ENCODE peak calls at places on chromosomes 13 and 19, in seven cellular contexts. O is SK-N-SH, S is HepG2, C is HCT116, K is H1, F is GM12878, J is T47D. Z is an unnamed sample.
A peak's percentile ranks its signal among the peaks of the same experiment; 100 is the strongest.

GRCh38 chr19:48676487-48676886 is 3.7 kb upstream of the NTN5 start:
- DNase-seq in K (no peak), J (no peak), C (no peak), O (no peak), S (no peak), F (no peak), Z (no peak)

GRCh38 chr13:25249001-25249543 is 38.2 kb downstream of the MTMR6 start:
- DNase-seq in C (no peak), J (no peak), K (no peak), O (peak; percentile 22), F (peak; percentile 17), S (peak; percentile 19), Z (no peak)

GRCh38 chr13:85652536-85652935 is 146.7 kb downstream of the SLITRK6 start:
- DNase-seq in C (no peak), S (no peak), O (no peak), J (no peak), K (no peak), F (no peak), Z (no peak)

GRCh38 chr13:44971656-44972595 is 17.3 kb downstream of the NUFIP1 start:
- DNase-seq in O (no peak), K (no peak), F (no peak), S (no peak), C (no peak), J (no peak), Z (no peak)

GRCh38 chr13:46010148-46010547 is 42.4 kb downstream of the ZC3H13 start:
- DNase-seq in C (no peak), J (no peak), K (no peak), F (no peak), O (peak; percentile 12), S (no peak), Z (no peak)

GRCh38 chr13:36829753-36830152 is 10.7 kb downstream of the RFXAP start:
- DNase-seq in K (no peak), J (no peak), C (no peak), F (no peak), S (no peak), O (peak; percentile 25), Z (no peak)

GRCh38 chr13:108915634-108916497 is 286.5 kb downstream of the MYO16 start:
- DNase-seq in F (peak; percentile 52), C (peak; percentile 91), O (no peak), J (no peak), K (no peak), S (peak; percentile 91), Z (peak; percentile 56)

GRCh38 chr13:81406639-81407292 is 1065.8 kb upstream of the SPRY2 start:
- DNase-seq in K (no peak), J (no peak), S (no peak), F (peak; percentile 38), C (no peak), O (no peak), Z (no peak)

GRCh38 chr19:10551698-10552301 is 8.1 kb downstream of the ATG4D start:
- DNase-seq in J (no peak), O (no peak), S (no peak), K (no peak), F (no peak), C (peak; percentile 33), Z (no peak)

GRCh38 chr19:45498411-45499195 is at the start of gene PPM1N:
- DNase-seq in O (no peak), J (no peak), F (no peak), K (peak; percentile 85), S (no peak), C (no peak), Z (peak; percentile 59)

GRCh38 chr13:74288361-74288911 is 154.2 kb upstream of the KLF12 start:
- DNase-seq in O (peak; percentile 10), K (peak; percentile 47), S (no peak), J (no peak), F (no peak), C (no peak), Z (no peak)

GRCh38 chr19:29587518-29587986 is 18.5 kb upstream of the POP4 start:
- DNase-seq in K (no peak), J (no peak), F (peak; percentile 76), O (no peak), C (no peak), S (no peak), Z (no peak)

GRCh38 chr13:50144473-50145160 is 129.4 kb downstream of the KCNRG start:
- DNase-seq in K (no peak), F (no peak), O (no peak), S (no peak), J (no peak), C (no peak), Z (no peak)

GRCh38 chr19:53882391-53883050 is 524 bp downstream of the PRKCG start:
- DNase-seq in S (no peak), F (no peak), K (peak; percentile 63), C (no peak), J (no peak), O (no peak), Z (no peak)

GRCh38 chr19:53885036-53885435 is 3.0 kb downstream of the PRKCG start:
- DNase-seq in O (no peak), C (no peak), F (no peak), J (no peak), S (no peak), K (no peak), Z (no peak)

GRCh38 chr19:53883231-53883661 is 1.2 kb downstream of the PRKCG start:
- DNase-seq in S (no peak), K (peak; percentile 70), C (no peak), F (no peak), J (no peak), O (no peak), Z (no peak)

GRCh38 chr19:53883741-53884140 is 1.7 kb downstream of the PRKCG start:
- DNase-seq in C (no peak), F (no peak), S (no peak), J (no peak), O (no peak), K (no peak), Z (no peak)

GRCh38 chr19:53884256-53884655 is 2.3 kb downstream of the PRKCG start:
- DNase-seq in S (no peak), O (no peak), C (no peak), J (no peak), K (no peak), F (no peak), Z (no peak)
- TF ChIP-seq JUND in S (no peak), O (no peak), C (no peak), J (no peak), K (no peak), F (no peak), Z (no peak)

GRCh38 chr13:58823701-58824100 is 1192.2 kb downstream of the PCDH17 start:
- DNase-seq in C (no peak), J (no peak), S (no peak), O (no peak), K (no peak), F (no peak), Z (no peak)

DNA sequence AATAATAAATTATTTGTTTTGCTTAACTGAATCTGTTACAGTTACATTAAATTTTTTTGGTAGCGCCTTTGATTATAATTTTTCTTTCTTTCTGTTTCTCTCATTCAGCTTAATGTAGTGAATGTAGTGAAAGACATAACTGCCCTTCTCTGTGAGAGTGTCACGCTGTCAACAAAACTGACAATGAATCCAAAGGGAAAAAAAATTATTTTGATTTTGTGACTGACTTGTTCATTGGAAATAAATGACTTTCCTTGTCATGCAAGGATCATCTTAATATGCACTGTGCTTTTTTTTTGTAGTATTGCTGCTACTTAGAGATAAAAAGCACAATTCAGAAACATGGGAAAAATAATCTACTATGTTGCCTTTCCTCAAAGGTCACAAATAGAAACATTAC is 1196.4 kb downstream of the PCDH17 start:
- DNase-seq in J (no peak), O (no peak), F (no peak), K (no peak), C (no peak), S (no peak), Z (no peak)
- TF ChIP-seq JUND in J (no peak), O (no peak), F (no peak), K (no peak), C (no peak), S (no peak), Z (no peak)

DNA sequence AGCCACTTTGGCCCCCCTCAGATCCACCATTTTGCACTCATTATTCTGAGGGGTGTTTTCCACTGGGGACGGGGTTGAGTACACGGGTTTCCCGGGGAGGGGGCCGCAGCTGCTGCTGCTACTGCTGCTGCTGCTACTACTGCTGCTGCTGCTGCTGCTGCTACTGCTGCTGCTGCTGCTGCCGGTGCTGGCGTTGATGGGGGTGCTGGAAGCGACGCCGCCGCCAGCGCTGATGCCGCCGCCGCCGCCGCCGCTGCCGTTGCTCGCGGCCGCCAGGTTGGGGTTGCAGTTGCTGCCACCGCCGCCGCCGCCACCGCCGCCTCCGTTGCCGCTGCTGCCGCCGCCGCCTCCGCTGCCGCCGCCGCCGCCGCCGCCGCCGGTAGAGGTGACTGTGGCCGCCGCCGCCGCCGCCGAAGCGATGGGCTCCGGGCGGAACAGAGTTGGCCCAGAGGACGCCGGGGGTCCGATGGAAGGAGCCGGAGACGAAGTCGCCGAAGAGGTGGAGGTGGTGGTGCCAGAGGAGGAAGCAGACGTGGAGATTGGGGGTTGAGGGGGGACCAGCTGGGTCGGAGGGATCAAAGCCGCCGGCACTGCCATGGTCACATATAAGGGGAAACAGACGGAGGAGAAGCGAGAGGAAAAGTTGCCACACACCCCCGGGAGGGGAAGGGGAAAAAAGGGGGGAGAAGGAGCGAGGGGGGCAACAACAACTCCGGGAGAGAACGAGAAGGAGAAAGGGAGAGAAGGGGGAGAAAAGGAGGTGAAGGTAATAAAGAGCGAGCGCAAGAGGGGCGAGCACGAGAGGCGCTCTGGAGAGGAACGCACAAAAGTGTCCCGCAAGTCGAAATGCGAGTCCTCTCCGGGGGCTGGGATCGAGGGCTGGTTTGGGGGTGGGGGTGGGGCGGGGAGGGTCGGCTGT is 572 bp downstream of the DACH1 start:
- DNase-seq in F (no peak), S (no peak), C (no peak), O (peak; percentile 70), K (peak; percentile 69), J (peak; percentile 10), Z (no peak)
- TF ChIP-seq JUND in F (no peak), S (no peak), C (no peak), O (no peak), K (no peak), J (no peak), Z (no peak)

GRCh38 chr13:94411747-94412146 is 67.7 kb downstream of the DCT start:
- DNase-seq in K (no peak), F (no peak), J (no peak), O (no peak), S (no peak), C (no peak), Z (no peak)

GRCh38 chr13:94415484-94415883 is 64.0 kb downstream of the DCT start:
- DNase-seq in J (no peak), K (no peak), S (no peak), C (no peak), O (no peak), F (no peak), Z (no peak)

GRCh38 chr13:94412870-94413269 is 66.6 kb downstream of the DCT start:
- DNase-seq in S (no peak), C (no peak), J (no peak), F (no peak), O (no peak), K (no peak), Z (no peak)

GRCh38 chr13:94413545-94413944 is 65.9 kb downstream of the DCT start:
- DNase-seq in O (no peak), J (no peak), C (no peak), K (no peak), F (no peak), S (no peak), Z (no peak)

DNA sequence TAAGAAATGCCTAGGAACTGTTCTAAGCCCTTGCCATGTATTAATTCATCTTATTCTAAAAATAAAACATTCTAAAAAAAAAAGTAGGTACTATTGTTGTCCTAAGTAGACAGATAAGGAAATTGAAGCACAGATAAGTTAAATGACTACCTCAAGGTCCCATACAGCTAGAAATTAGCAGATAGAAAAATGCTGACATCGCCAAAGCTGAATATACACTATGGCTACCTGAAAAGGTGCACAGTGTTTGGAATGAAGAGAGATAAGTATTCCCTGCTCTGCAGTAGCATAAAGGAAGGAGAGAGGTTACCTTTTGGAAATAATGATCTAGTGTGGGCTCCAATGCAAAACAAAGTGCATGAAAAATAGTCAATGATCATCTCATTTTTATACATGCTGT is 65.3 kb downstream of the DCT start:
- DNase-seq in S (no peak), J (no peak), C (no peak), K (no peak), O (no peak), F (no peak), Z (no peak)
- TF ChIP-seq JUND in S (no peak), J (no peak), C (no peak), K (no peak), O (no peak), F (no peak), Z (no peak)

Z was measured in K562.